ENCODE peak calls at places on chromosomes 16 and 17, in five cellular contexts. One of them, this sample, is unnamed.
A peak's percentile ranks its signal among the peaks of the same experiment; 100 is the strongest.

GRCh38 chr17:72901657-72902056 is 190.8 kb downstream of the SLC39A11 start:
- DNase-seq in PC-3: no peak
- DNase-seq in mesenchymal stem cell: no peak
- DNase-seq in CD8-positive, alpha-beta T cell: no peak
- DNase-seq in esophagus squamous epithelium: no peak
- DNase-seq in this sample: no peak

GRCh38 chr16:72635104-72635503 is 412.8 kb downstream of the ZFHX3 start:
- DNase-seq in PC-3: peak; percentile 20
- DNase-seq in mesenchymal stem cell: no peak
- DNase-seq in CD8-positive, alpha-beta T cell: no peak
- DNase-seq in esophagus squamous epithelium: no peak
- DNase-seq in this sample: no peak

GRCh38 chr17:3482851-3483250 is 7.1 kb downstream of the ASPA start:
- DNase-seq in PC-3: no peak
- DNase-seq in mesenchymal stem cell: no peak
- DNase-seq in CD8-positive, alpha-beta T cell: no peak
- DNase-seq in esophagus squamous epithelium: no peak
- DNase-seq in this sample: no peak

GRCh38 chr16:54817940-54818574 is 112.6 kb upstream of the IRX5 start:
- DNase-seq in PC-3: no peak
- DNase-seq in mesenchymal stem cell: no peak
- DNase-seq in CD8-positive, alpha-beta T cell: no peak
- DNase-seq in esophagus squamous epithelium: no peak
- DNase-seq in this sample: no peak

GRCh38 chr17:70804161-70804560 is 634.8 kb downstream of the KCNJ2 start:
- DNase-seq in PC-3: peak; percentile 23
- DNase-seq in mesenchymal stem cell: peak; percentile 55
- DNase-seq in CD8-positive, alpha-beta T cell: no peak
- DNase-seq in esophagus squamous epithelium: no peak
- DNase-seq in this sample: peak; percentile 63

GRCh38 chr17:6914711-6915110 is 81.1 kb upstream of the ALOX12 start:
- DNase-seq in PC-3: no peak
- DNase-seq in mesenchymal stem cell: no peak
- DNase-seq in CD8-positive, alpha-beta T cell: peak; percentile 39
- DNase-seq in esophagus squamous epithelium: no peak
- DNase-seq in this sample: peak; percentile 39

GRCh38 chr16:20814761-20815160 is 8.4 kb downstream of the REXO5 start:
- DNase-seq in PC-3: peak; percentile 9
- DNase-seq in mesenchymal stem cell: no peak
- DNase-seq in CD8-positive, alpha-beta T cell: no peak
- DNase-seq in esophagus squamous epithelium: no peak
- DNase-seq in this sample: no peak

GRCh38 chr16:70399951-70400350 is 38.9 kb downstream of the ST3GAL2 start:
- DNase-seq in PC-3: no peak
- DNase-seq in mesenchymal stem cell: no peak
- DNase-seq in CD8-positive, alpha-beta T cell: no peak
- DNase-seq in esophagus squamous epithelium: no peak
- DNase-seq in this sample: no peak

GRCh38 chr17:68593331-68593710 is 7.8 kb downstream of the FAM20A start:
- DNase-seq in PC-3: no peak
- DNase-seq in mesenchymal stem cell: no peak
- DNase-seq in CD8-positive, alpha-beta T cell: no peak
- DNase-seq in esophagus squamous epithelium: no peak
- DNase-seq in this sample: no peak

GRCh38 chr17:83199500-83200201 is 120.2 kb downstream of the METRNL start:
- DNase-seq in PC-3: peak; percentile 24
- DNase-seq in mesenchymal stem cell: no peak
- DNase-seq in CD8-positive, alpha-beta T cell: peak; percentile 48
- DNase-seq in esophagus squamous epithelium: no peak
- DNase-seq in this sample: peak; percentile 91

GRCh38 chr16:58730724-58731370 is 3.3 kb downstream of the GOT2 start:
- DNase-seq in PC-3: no peak
- DNase-seq in mesenchymal stem cell: no peak
- DNase-seq in CD8-positive, alpha-beta T cell: no peak
- DNase-seq in esophagus squamous epithelium: no peak
- DNase-seq in this sample: no peak

GRCh38 chr16:89246383-89246902 is 28.9 kb downstream of the ZNF778 start:
- DNase-seq in PC-3: no peak
- DNase-seq in mesenchymal stem cell: no peak
- DNase-seq in CD8-positive, alpha-beta T cell: no peak
- DNase-seq in esophagus squamous epithelium: no peak
- DNase-seq in this sample: no peak

GRCh38 chr16:90015586-90016338 is 3.5 kb downstream of the DBNDD1 start:
- DNase-seq in PC-3: no peak
- DNase-seq in mesenchymal stem cell: no peak
- DNase-seq in CD8-positive, alpha-beta T cell: no peak
- DNase-seq in esophagus squamous epithelium: no peak
- DNase-seq in this sample: no peak

GRCh38 chr17:69773081-69773480 is 301.9 kb upstream of the KCNJ16 start:
- DNase-seq in PC-3: peak; percentile 65
- DNase-seq in mesenchymal stem cell: peak; percentile 3
- DNase-seq in CD8-positive, alpha-beta T cell: no peak
- DNase-seq in esophagus squamous epithelium: no peak
- DNase-seq in this sample: no peak

GRCh38 chr16:1071561-1072225 is 854 bp upstream of the SSTR5 start:
- DNase-seq in PC-3: no peak
- DNase-seq in mesenchymal stem cell: no peak
- DNase-seq in CD8-positive, alpha-beta T cell: no peak
- DNase-seq in esophagus squamous epithelium: no peak
- DNase-seq in this sample: no peak

GRCh38 chr17:8117980-8118768 is at the start of gene ALOXE3:
- DNase-seq in PC-3: peak; percentile 90
- DNase-seq in mesenchymal stem cell: peak; percentile 65
- DNase-seq in CD8-positive, alpha-beta T cell: no peak
- DNase-seq in esophagus squamous epithelium: no peak
- DNase-seq in this sample: peak; percentile 92

GRCh38 chr17:56440391-56440790 is 153.1 kb upstream of the NOG start:
- DNase-seq in PC-3: no peak
- DNase-seq in mesenchymal stem cell: no peak
- DNase-seq in CD8-positive, alpha-beta T cell: no peak
- DNase-seq in esophagus squamous epithelium: no peak
- DNase-seq in this sample: peak; percentile 32

GRCh38 chr17:30717290-30718098 is 107.0 kb downstream of the CRLF3 start:
- DNase-seq in PC-3: no peak
- DNase-seq in mesenchymal stem cell: no peak
- DNase-seq in CD8-positive, alpha-beta T cell: no peak
- DNase-seq in esophagus squamous epithelium: no peak
- DNase-seq in this sample: no peak

GRCh38 chr16:68270353-68270752 is 6.0 kb downstream of the SLC7A6 start:
- DNase-seq in PC-3: no peak
- DNase-seq in mesenchymal stem cell: no peak
- DNase-seq in CD8-positive, alpha-beta T cell: no peak
- DNase-seq in esophagus squamous epithelium: no peak
- DNase-seq in this sample: no peak

GRCh38 chr16:8907096-8907495 is 24.9 kb downstream of the LITAFD start:
- DNase-seq in PC-3: no peak
- DNase-seq in mesenchymal stem cell: no peak
- DNase-seq in CD8-positive, alpha-beta T cell: no peak
- DNase-seq in esophagus squamous epithelium: no peak
- DNase-seq in this sample: no peak

GRCh38 chr16:65672960-65673359 is 551.1 kb upstream of the CDH11 start:
- DNase-seq in PC-3: peak; percentile 57
- DNase-seq in mesenchymal stem cell: no peak
- DNase-seq in CD8-positive, alpha-beta T cell: no peak
- DNase-seq in esophagus squamous epithelium: no peak
- DNase-seq in this sample: peak; percentile 52

GRCh38 chr16:6250516-6250915 is 1082.1 kb upstream of the RBFOX1 start:
- DNase-seq in PC-3: no peak
- DNase-seq in mesenchymal stem cell: no peak
- DNase-seq in CD8-positive, alpha-beta T cell: no peak
- DNase-seq in esophagus squamous epithelium: no peak
- DNase-seq in this sample: no peak

GRCh38 chr17:14745541-14745940 is 444.7 kb downstream of the HS3ST3B1 start:
- DNase-seq in PC-3: no peak
- DNase-seq in mesenchymal stem cell: no peak
- DNase-seq in CD8-positive, alpha-beta T cell: no peak
- DNase-seq in esophagus squamous epithelium: no peak
- DNase-seq in this sample: peak; percentile 75

GRCh38 chr17:16215965-16216316 is 607 bp upstream of the NCOR1 start:
- DNase-seq in PC-3: peak; percentile 31
- DNase-seq in mesenchymal stem cell: no peak
- DNase-seq in CD8-positive, alpha-beta T cell: peak; percentile 26
- DNase-seq in esophagus squamous epithelium: no peak
- DNase-seq in this sample: peak; percentile 67

GRCh38 chr16:77394699-77395098 is 40.1 kb downstream of the ADAMTS18 start:
- DNase-seq in PC-3: no peak
- DNase-seq in mesenchymal stem cell: no peak
- DNase-seq in CD8-positive, alpha-beta T cell: no peak
- DNase-seq in esophagus squamous epithelium: no peak
- DNase-seq in this sample: no peak

GRCh38 chr17:47862621-47863440 is 11.9 kb upstream of the SP6 start:
- DNase-seq in PC-3: peak; percentile 93
- DNase-seq in mesenchymal stem cell: peak; percentile 68
- DNase-seq in CD8-positive, alpha-beta T cell: no peak
- DNase-seq in esophagus squamous epithelium: no peak
- DNase-seq in this sample: peak; percentile 90

GRCh38 chr16:15765880-15766279 is 90.9 kb downstream of the MYH11 start:
- DNase-seq in PC-3: peak; percentile 62
- DNase-seq in mesenchymal stem cell: peak; percentile 55
- DNase-seq in CD8-positive, alpha-beta T cell: no peak
- DNase-seq in esophagus squamous epithelium: no peak
- DNase-seq in this sample: peak; percentile 61

GRCh38 chr17:15490634-15491261 is 23.3 kb upstream of the CDRT4 start:
- DNase-seq in PC-3: peak; percentile 74
- DNase-seq in mesenchymal stem cell: peak; percentile 93
- DNase-seq in CD8-positive, alpha-beta T cell: no peak
- DNase-seq in esophagus squamous epithelium: no peak
- DNase-seq in this sample: peak; percentile 93

GRCh38 chr16:28863929-28864886 is 565 bp downstream of the SH2B1 start:
- DNase-seq in PC-3: no peak
- DNase-seq in mesenchymal stem cell: peak; percentile 63
- DNase-seq in CD8-positive, alpha-beta T cell: peak; percentile 61
- DNase-seq in esophagus squamous epithelium: no peak
- DNase-seq in this sample: peak; percentile 83

DNA sequence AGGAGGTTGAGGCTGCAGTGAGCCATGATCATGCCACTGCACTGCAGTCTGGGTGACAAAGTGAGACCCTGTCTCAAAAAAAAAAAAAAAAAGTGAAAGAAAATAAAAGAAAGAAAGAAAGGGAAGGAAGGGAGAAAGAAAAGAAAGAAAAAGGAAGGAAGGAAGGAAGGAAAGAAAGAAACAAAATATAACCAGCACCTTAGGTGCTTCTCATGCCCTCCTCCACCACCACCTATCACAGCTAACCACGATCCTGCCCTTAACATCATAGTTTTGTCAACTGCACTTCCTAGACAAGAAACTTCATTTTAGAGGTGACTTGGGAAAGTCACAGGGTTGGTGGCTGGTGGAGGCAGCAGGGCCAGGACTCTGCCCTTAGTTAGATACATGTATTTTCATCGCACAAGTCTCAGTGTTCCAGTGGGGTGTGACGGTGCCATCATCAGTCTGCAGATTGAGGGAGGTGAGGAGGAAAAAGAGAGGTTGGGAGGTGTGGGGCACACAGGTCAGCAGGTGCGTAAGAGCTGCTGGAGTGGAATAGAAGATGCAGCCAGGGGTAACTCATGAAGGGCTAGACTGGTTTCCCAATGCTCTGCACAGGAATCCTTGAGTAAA is 10.0 kb downstream of the SUPT4H1 start:
- DNase-seq in PC-3: no peak
- DNase-seq in mesenchymal stem cell: no peak
- DNase-seq in CD8-positive, alpha-beta T cell: no peak
- DNase-seq in esophagus squamous epithelium: no peak
- DNase-seq in this sample: no peak
- H3K4me1 ChIP-seq in PC-3: no peaks in the 10 kb centered on the region
- H3K4me1 ChIP-seq in mesenchymal stem cell: peaks cover 18% of the 10 kb centered on the region
- H3K4me1 ChIP-seq in CD8-positive, alpha-beta T cell: peaks cover 82% of the 10 kb centered on the region
- H3K4me1 ChIP-seq in esophagus squamous epithelium: peaks cover 15% of the 10 kb centered on the region
- H3K4me1 ChIP-seq in this sample: peaks cover 28% of the 10 kb centered on the region

GRCh38 chr17:78400581-78401240 is 22.3 kb downstream of the PGS1 start:
- DNase-seq in PC-3: peak; percentile 51
- DNase-seq in mesenchymal stem cell: no peak
- DNase-seq in CD8-positive, alpha-beta T cell: no peak
- DNase-seq in esophagus squamous epithelium: no peak
- DNase-seq in this sample: no peak

GRCh38 chr17:78399028-78399692 is 20.7 kb downstream of the PGS1 start:
- DNase-seq in PC-3: no peak
- DNase-seq in mesenchymal stem cell: no peak
- DNase-seq in CD8-positive, alpha-beta T cell: no peak
- DNase-seq in esophagus squamous epithelium: no peak
- DNase-seq in this sample: no peak

GRCh38 chr17:78401246-78401645 is 22.8 kb downstream of the PGS1 start:
- DNase-seq in PC-3: no peak
- DNase-seq in mesenchymal stem cell: peak; percentile 54
- DNase-seq in CD8-positive, alpha-beta T cell: no peak
- DNase-seq in esophagus squamous epithelium: no peak
- DNase-seq in this sample: no peak

GRCh38 chr17:78398390-78398789 is 19.9 kb downstream of the PGS1 start:
- DNase-seq in PC-3: no peak
- DNase-seq in mesenchymal stem cell: no peak
- DNase-seq in CD8-positive, alpha-beta T cell: no peak
- DNase-seq in esophagus squamous epithelium: no peak
- DNase-seq in this sample: no peak

GRCh38 chr17:78399693-78400144 is 21.3 kb downstream of the PGS1 start:
- DNase-seq in PC-3: peak; percentile 76
- DNase-seq in mesenchymal stem cell: no peak
- DNase-seq in CD8-positive, alpha-beta T cell: no peak
- DNase-seq in esophagus squamous epithelium: no peak
- DNase-seq in this sample: no peak
- H3K4me1 ChIP-seq in PC-3: peaks cover 25% of the 10 kb centered on the region
- H3K4me1 ChIP-seq in mesenchymal stem cell: peaks cover 58% of the 10 kb centered on the region
- H3K4me1 ChIP-seq in CD8-positive, alpha-beta T cell: no peaks in the 10 kb centered on the region
- H3K4me1 ChIP-seq in esophagus squamous epithelium: peaks cover 10% of the 10 kb centered on the region
- H3K4me1 ChIP-seq in this sample: no peaks in the 10 kb centered on the region

GRCh38 chr16:23334950-23335349 is 32.8 kb downstream of the SCNN1B start:
- DNase-seq in PC-3: no peak
- DNase-seq in mesenchymal stem cell: no peak
- DNase-seq in CD8-positive, alpha-beta T cell: no peak
- DNase-seq in esophagus squamous epithelium: no peak
- DNase-seq in this sample: no peak
- H3K4me1 ChIP-seq in PC-3: peaks cover 12% of the 10 kb centered on the region
- H3K4me1 ChIP-seq in mesenchymal stem cell: no peaks in the 10 kb centered on the region
- H3K4me1 ChIP-seq in CD8-positive, alpha-beta T cell: no peaks in the 10 kb centered on the region
- H3K4me1 ChIP-seq in esophagus squamous epithelium: no peaks in the 10 kb centered on the region
- H3K4me1 ChIP-seq in this sample: no peaks in the 10 kb centered on the region

GRCh38 chr16:11310634-11310977 is 29.5 kb upstream of the PRM1 start:
- DNase-seq in PC-3: no peak
- DNase-seq in mesenchymal stem cell: no peak
- DNase-seq in CD8-positive, alpha-beta T cell: no peak
- DNase-seq in esophagus squamous epithelium: no peak
- DNase-seq in this sample: no peak
- H3K4me1 ChIP-seq in PC-3: peaks cover 8% of the 10 kb centered on the region
- H3K4me1 ChIP-seq in mesenchymal stem cell: peaks cover 50% of the 10 kb centered on the region
- H3K4me1 ChIP-seq in CD8-positive, alpha-beta T cell: peaks cover 49% of the 10 kb centered on the region
- H3K4me1 ChIP-seq in esophagus squamous epithelium: no peaks in the 10 kb centered on the region
- H3K4me1 ChIP-seq in this sample: peaks cover 20% of the 10 kb centered on the region